ENCODE peak calls at places on chromosomes 5 and 9, in six cellular contexts. One of them, this sample, is unnamed.
A peak's percentile ranks its signal among the peaks of the same experiment; 100 is the strongest.

GRCh38 chr9:137175345-137175961 is 3.6 kb upstream of the TMEM210 start:
- DNase-seq in tibial nerve: no peak
- DNase-seq in right atrium auricular region: no peak
- DNase-seq in AG04449: no peak
- DNase-seq in AG04450: no peak
- DNase-seq in A549: no peak
- DNase-seq in this sample: no peak

GRCh38 chr9:94861589-94862241 is 135.2 kb downstream of the AOPEP start:
- DNase-seq in tibial nerve: peak; percentile 70
- DNase-seq in right atrium auricular region: no peak
- DNase-seq in AG04449: no peak
- DNase-seq in A549: no peak
- DNase-seq in AG04450: peak; percentile 41
- DNase-seq in this sample: peak; percentile 96

GRCh38 chr5:62587737-62588136 is 9.1 kb downstream of the LRRC70 start:
- DNase-seq in AG04449: no peak
- DNase-seq in right atrium auricular region: no peak
- DNase-seq in tibial nerve: no peak
- DNase-seq in AG04450: no peak
- DNase-seq in A549: no peak
- DNase-seq in this sample: peak; percentile 70

GRCh38 chr5:122908662-122909061 is 63.2 kb downstream of the SNX24 start:
- DNase-seq in A549: no peak
- DNase-seq in AG04450: no peak
- DNase-seq in right atrium auricular region: no peak
- DNase-seq in AG04449: no peak
- DNase-seq in tibial nerve: no peak
- DNase-seq in this sample: peak; percentile 38

GRCh38 chr5:139873033-139873794 is 77.6 kb downstream of the PSD2 start:
- DNase-seq in right atrium auricular region: no peak
- DNase-seq in A549: no peak
- DNase-seq in tibial nerve: no peak
- DNase-seq in AG04450: no peak
- DNase-seq in AG04449: no peak
- DNase-seq in this sample: peak; percentile 23

GRCh38 chr9:131398204-131398603 is 4.3 kb downstream of the PRRC2B start:
- DNase-seq in tibial nerve: no peak
- DNase-seq in A549: no peak
- DNase-seq in AG04450: no peak
- DNase-seq in AG04449: no peak
- DNase-seq in right atrium auricular region: no peak
- DNase-seq in this sample: no peak

GRCh38 chr5:120533581-120533980 is 69.5 kb downstream of the PRR16 start:
- DNase-seq in right atrium auricular region: no peak
- DNase-seq in tibial nerve: no peak
- DNase-seq in AG04449: no peak
- DNase-seq in A549: no peak
- DNase-seq in AG04450: no peak
- DNase-seq in this sample: peak; percentile 66

GRCh38 chr5:10860645-10861455 is 99.8 kb upstream of the DAP start:
- DNase-seq in tibial nerve: no peak
- DNase-seq in AG04450: peak; percentile 46
- DNase-seq in A549: no peak
- DNase-seq in right atrium auricular region: no peak
- DNase-seq in AG04449: peak; percentile 34
- DNase-seq in this sample: peak; percentile 14

GRCh38 chr9:962023-962422 is 14.4 kb upstream of the DMRT3 start:
- DNase-seq in right atrium auricular region: no peak
- DNase-seq in tibial nerve: no peak
- DNase-seq in AG04450: no peak
- DNase-seq in A549: no peak
- DNase-seq in AG04449: no peak
- DNase-seq in this sample: no peak

GRCh38 chr9:69809304-69809863 is 11.2 kb upstream of the CFAP95 start:
- DNase-seq in AG04449: no peak
- DNase-seq in A549: no peak
- DNase-seq in tibial nerve: no peak
- DNase-seq in AG04450: no peak
- DNase-seq in right atrium auricular region: no peak
- DNase-seq in this sample: peak; percentile 37

GRCh38 chr9:30411571-30411970 is 1972.9 kb upstream of the ACO1 start:
- DNase-seq in A549: no peak
- DNase-seq in AG04449: no peak
- DNase-seq in AG04450: no peak
- DNase-seq in right atrium auricular region: no peak
- DNase-seq in tibial nerve: no peak
- DNase-seq in this sample: no peak

GRCh38 chr9:86585422-86586143 is 231.4 kb upstream of the TUT7 start:
- DNase-seq in tibial nerve: no peak
- DNase-seq in right atrium auricular region: no peak
- DNase-seq in AG04450: no peak
- DNase-seq in AG04449: no peak
- DNase-seq in A549: no peak
- DNase-seq in this sample: peak; percentile 77

GRCh38 chr9:36765468-36766341 is 193.0 kb downstream of the MELK start:
- DNase-seq in AG04450: no peak
- DNase-seq in right atrium auricular region: no peak
- DNase-seq in A549: peak; percentile 97
- DNase-seq in tibial nerve: peak; percentile 21
- DNase-seq in AG04449: no peak
- DNase-seq in this sample: peak; percentile 21

GRCh38 chr9:86287013-86287412 is 4.7 kb upstream of the ISCA1 start:
- DNase-seq in AG04449: no peak
- DNase-seq in AG04450: no peak
- DNase-seq in A549: peak; percentile 13
- DNase-seq in right atrium auricular region: no peak
- DNase-seq in tibial nerve: no peak
- DNase-seq in this sample: peak; percentile 70

GRCh38 chr5:133526368-133526767 is 86.0 kb downstream of the FSTL4 start:
- DNase-seq in AG04449: no peak
- DNase-seq in right atrium auricular region: no peak
- DNase-seq in A549: no peak
- DNase-seq in tibial nerve: no peak
- DNase-seq in AG04450: no peak
- DNase-seq in this sample: no peak

GRCh38 chr5:131394128-131394527 is 130.3 kb downstream of the CDC42SE2 start:
- DNase-seq in A549: no peak
- DNase-seq in AG04449: no peak
- DNase-seq in right atrium auricular region: no peak
- DNase-seq in AG04450: no peak
- DNase-seq in tibial nerve: no peak
- DNase-seq in this sample: no peak

GRCh38 chr5:37658440-37658839 is 181.4 kb downstream of the GDNF start:
- DNase-seq in A549: no peak
- DNase-seq in tibial nerve: no peak
- DNase-seq in AG04449: no peak
- DNase-seq in right atrium auricular region: no peak
- DNase-seq in AG04450: no peak
- DNase-seq in this sample: no peak

GRCh38 chr9:99235874-99236627 is 14.0 kb downstream of the SEC61B start:
- DNase-seq in tibial nerve: no peak
- DNase-seq in A549: no peak
- DNase-seq in AG04450: no peak
- DNase-seq in AG04449: no peak
- DNase-seq in right atrium auricular region: no peak
- DNase-seq in this sample: no peak

GRCh38 chr5:139414601-139415121 is 10.8 kb upstream of the SPATA24 start:
- DNase-seq in A549: no peak
- DNase-seq in right atrium auricular region: no peak
- DNase-seq in AG04449: no peak
- DNase-seq in AG04450: no peak
- DNase-seq in tibial nerve: no peak
- DNase-seq in this sample: no peak

GRCh38 chr5:105688227-105688807 is 1982.4 kb downstream of the EFNA5 start:
- DNase-seq in right atrium auricular region: no peak
- DNase-seq in AG04449: no peak
- DNase-seq in tibial nerve: no peak
- DNase-seq in AG04450: no peak
- DNase-seq in A549: no peak
- DNase-seq in this sample: no peak

GRCh38 chr5:61455179-61456006 is 123.3 kb downstream of the ZSWIM6 start:
- DNase-seq in tibial nerve: no peak
- DNase-seq in A549: no peak
- DNase-seq in right atrium auricular region: no peak
- DNase-seq in AG04449: no peak
- DNase-seq in AG04450: no peak
- DNase-seq in this sample: no peak

GRCh38 chr5:132410451-132411381 is 41.2 kb downstream of the SLC22A5 start:
- DNase-seq in tibial nerve: peak; percentile 55
- DNase-seq in right atrium auricular region: no peak
- DNase-seq in A549: peak; percentile 87
- DNase-seq in AG04450: no peak
- DNase-seq in AG04449: no peak
- DNase-seq in this sample: peak; percentile 84

GRCh38 chr5:54637654-54638053 is 120.1 kb downstream of the SNX18 start:
- DNase-seq in tibial nerve: peak; percentile 43
- DNase-seq in A549: no peak
- DNase-seq in AG04449: no peak
- DNase-seq in right atrium auricular region: no peak
- DNase-seq in AG04450: no peak
- DNase-seq in this sample: no peak
- H3K4me3 ChIP-seq in tibial nerve: no peak overlapping the region
- H3K4me3 ChIP-seq in A549: no peak overlapping the region
- H3K4me3 ChIP-seq in AG04449: no peak overlapping the region
- H3K4me3 ChIP-seq in right atrium auricular region: no peak overlapping the region
- H3K4me3 ChIP-seq in AG04450: no peak overlapping the region
- H3K4me3 ChIP-seq in this sample: no peak overlapping the region

GRCh38 chr9:112074250-112075008 is 100.7 kb downstream of the SUSD1 start:
- DNase-seq in A549: no peak
- DNase-seq in right atrium auricular region: peak; percentile 69
- DNase-seq in tibial nerve: peak; percentile 87
- DNase-seq in AG04450: peak; percentile 87
- DNase-seq in AG04449: peak; percentile 99
- DNase-seq in this sample: peak; percentile 99

GRCh38 chr9:112072721-112073553 is 102.2 kb downstream of the SUSD1 start:
- DNase-seq in A549: no peak
- DNase-seq in tibial nerve: no peak
- DNase-seq in AG04450: peak; percentile 92
- DNase-seq in AG04449: peak; percentile 99
- DNase-seq in right atrium auricular region: no peak
- DNase-seq in this sample: peak; percentile 98

GRCh38 chr9:112076814-112077213 is 98.3 kb downstream of the SUSD1 start:
- DNase-seq in tibial nerve: no peak
- DNase-seq in A549: no peak
- DNase-seq in AG04449: no peak
- DNase-seq in right atrium auricular region: no peak
- DNase-seq in AG04450: no peak
- DNase-seq in this sample: no peak

GRCh38 chr9:112078432-112078831 is 96.7 kb downstream of the SUSD1 start:
- DNase-seq in AG04450: no peak
- DNase-seq in tibial nerve: no peak
- DNase-seq in A549: no peak
- DNase-seq in right atrium auricular region: no peak
- DNase-seq in AG04449: no peak
- DNase-seq in this sample: no peak

DNA sequence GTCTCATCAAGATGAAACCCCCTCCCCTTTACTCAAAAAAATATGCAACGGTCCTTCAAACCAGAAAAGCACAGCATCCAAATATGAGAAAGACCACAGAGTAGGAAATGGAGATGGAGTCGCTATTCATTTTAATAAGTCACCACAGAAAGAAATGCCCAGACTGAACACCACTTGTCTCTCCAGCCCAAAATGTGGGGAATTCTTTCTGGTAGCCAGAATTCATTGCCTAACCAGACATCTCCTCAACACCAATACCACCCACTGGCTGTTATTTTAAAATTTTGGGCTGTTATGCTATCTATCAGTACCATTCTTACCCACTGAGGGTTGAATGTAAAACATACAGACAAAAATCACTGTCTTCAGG is 100.1 kb downstream of the SUSD1 start:
- DNase-seq in right atrium auricular region: no peak
- DNase-seq in AG04449: no peak
- DNase-seq in A549: no peak
- DNase-seq in tibial nerve: no peak
- DNase-seq in AG04450: no peak
- DNase-seq in this sample: no peak
- TF ChIP-seq CTCF in right atrium auricular region: no peak
- TF ChIP-seq CTCF in AG04449: no peak
- TF ChIP-seq CTCF in A549: no peak
- TF ChIP-seq CTCF in tibial nerve: peak; percentile 5
- TF ChIP-seq CTCF in AG04450: no peak
- TF ChIP-seq CTCF in this sample: no peak

GRCh38 chr9:126844085-126844484 is 16.4 kb upstream of the ZBTB34 start:
- DNase-seq in AG04450: peak; percentile 20
- DNase-seq in A549: no peak
- DNase-seq in AG04449: peak; percentile 24
- DNase-seq in tibial nerve: no peak
- DNase-seq in right atrium auricular region: no peak
- DNase-seq in this sample: peak; percentile 35
- H3K4me3 ChIP-seq in AG04450: no peak overlapping the region
- H3K4me3 ChIP-seq in A549: no peak overlapping the region
- H3K4me3 ChIP-seq in AG04449: no peak overlapping the region
- H3K4me3 ChIP-seq in tibial nerve: no peak overlapping the region
- H3K4me3 ChIP-seq in right atrium auricular region: no peak overlapping the region
- H3K4me3 ChIP-seq in this sample: no peak overlapping the region

GRCh38 chr5:171647043-171647899 is 138.3 kb upstream of the SMIM23 start:
- DNase-seq in AG04450: peak; percentile 33
- DNase-seq in right atrium auricular region: no peak
- DNase-seq in A549: peak; percentile 55
- DNase-seq in AG04449: no peak
- DNase-seq in tibial nerve: no peak
- DNase-seq in this sample: peak; percentile 25
- TF ChIP-seq CTCF in AG04450: peak; percentile 26
- TF ChIP-seq CTCF in right atrium auricular region: no peak
- TF ChIP-seq CTCF in A549: no peak
- TF ChIP-seq CTCF in AG04449: no peak
- TF ChIP-seq CTCF in tibial nerve: no peak
- TF ChIP-seq CTCF in this sample: no peak

GRCh38 chr9:114743446-114743845 is 61.5 kb upstream of the TEX48 start:
- DNase-seq in AG04450: no peak
- DNase-seq in tibial nerve: no peak
- DNase-seq in AG04449: no peak
- DNase-seq in right atrium auricular region: no peak
- DNase-seq in A549: no peak
- DNase-seq in this sample: no peak
- H3K4me3 ChIP-seq in AG04450: no peak overlapping the region
- H3K4me3 ChIP-seq in tibial nerve: no peak overlapping the region
- H3K4me3 ChIP-seq in AG04449: no peak overlapping the region
- H3K4me3 ChIP-seq in right atrium auricular region: no peak overlapping the region
- H3K4me3 ChIP-seq in A549: no peak overlapping the region
- H3K4me3 ChIP-seq in this sample: no peak overlapping the region

This sample was measured in fibroblast of villous mesenchyme.